ENCODE peak calls at places on chromosomes 13 and 19, in four cellular contexts. H, W, A and U are unnamed samples.

GRCh38 chr19:2034729-2035589 is 16.1 kb downstream of the MKNK2 start:
- DNase-seq in H (no peak), W (peak), A (no peak), U (peak)

GRCh38 chr19:20367811-20368294 is 197.7 kb downstream of the ZNF737 start:
- DNase-seq in H (no peak), W (no peak), A (no peak), U (no peak)

GRCh38 chr19:43872547-43873336 is 45.6 kb downstream of the ZNF283 start:
- DNase-seq in H (no peak), W (no peak), A (no peak), U (no peak)

GRCh38 chr19:10501971-10502523 is 1.1 kb downstream of the KEAP1 start:
- DNase-seq in H (peak), W (no peak), A (peak), U (peak)

GRCh38 chr13:83019986-83020385 is 862.3 kb downstream of the SLITRK1 start:
- DNase-seq in H (no peak), W (no peak), A (no peak), U (no peak)

GRCh38 chr13:108322206-108322824 is 52.8 kb downstream of the TNFSF13B start:
- DNase-seq in H (peak), W (no peak), A (peak), U (peak)

GRCh38 chr19:799076-799881 is 2.0 kb downstream of the PTBP1 start:
- DNase-seq in H (no peak), W (no peak), A (peak), U (peak)

GRCh38 chr19:8017808-8018207 is 12.4 kb upstream of the ELAVL1 start:
- DNase-seq in H (no peak), W (no peak), A (peak), U (peak)

GRCh38 chr13:39776439-39776838 is 121.0 kb downstream of the COG6 start:
- DNase-seq in H (no peak), W (no peak), A (no peak), U (no peak)
- TF ChIP-seq PHF8 in H (no peak), W (no peak), A (no peak), U (no peak)

DNA sequence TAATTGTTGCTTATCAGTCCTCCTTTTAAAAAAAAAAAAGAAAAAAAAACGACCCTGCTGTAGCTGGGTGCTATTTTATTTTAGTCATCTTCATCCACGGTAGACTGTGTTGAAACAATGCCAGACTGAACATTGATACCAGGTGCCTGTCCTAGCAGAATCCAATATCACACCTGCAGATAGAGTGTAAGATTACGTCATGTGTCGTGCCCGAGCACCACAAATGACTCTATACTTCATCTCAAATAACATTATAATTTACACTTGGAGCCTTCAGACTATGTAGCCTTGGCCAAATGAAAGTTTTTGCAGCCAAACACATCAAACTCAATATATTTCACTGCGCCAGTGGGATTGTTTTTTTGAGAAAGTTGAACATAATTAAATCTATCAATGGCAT is 410.6 kb downstream of the FGF9 start:
- DNase-seq in H (no peak), W (no peak), A (no peak), U (no peak)
- TF ChIP-seq PHF8 in H (no peak), W (no peak), A (no peak), U (no peak)

DNA sequence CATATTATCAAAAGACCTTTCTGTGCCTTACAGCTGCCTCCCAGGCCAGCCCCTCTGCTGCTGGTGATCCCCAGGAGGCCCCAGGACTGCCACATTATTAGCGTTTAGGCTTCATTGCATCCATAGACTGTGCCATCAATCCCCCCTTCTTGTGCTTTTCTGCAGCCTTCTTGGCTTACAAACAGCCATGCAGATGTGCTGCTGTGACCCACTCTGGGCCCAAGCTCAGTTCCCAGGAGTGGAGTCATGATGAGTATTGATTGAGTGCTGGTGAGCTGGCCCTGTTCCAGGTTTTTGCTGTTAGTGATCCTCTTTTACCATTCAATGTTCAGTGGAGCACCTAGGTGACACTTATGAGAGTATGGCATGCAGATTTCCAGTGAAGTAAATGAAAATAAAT is 59.9 kb upstream of the SLAIN1 start:
- DNase-seq in H (no peak), W (no peak), A (no peak), U (no peak)
- TF ChIP-seq PHF8 in H (no peak), W (no peak), A (no peak), U (no peak)

GRCh38 chr13:59012731-59013130 is 1151.0 kb downstream of the DIAPH3 start:
- DNase-seq in H (no peak), W (no peak), A (no peak), U (no peak)
- TF ChIP-seq PHF8 in H (no peak), W (no peak), A (no peak), U (no peak)

DNA sequence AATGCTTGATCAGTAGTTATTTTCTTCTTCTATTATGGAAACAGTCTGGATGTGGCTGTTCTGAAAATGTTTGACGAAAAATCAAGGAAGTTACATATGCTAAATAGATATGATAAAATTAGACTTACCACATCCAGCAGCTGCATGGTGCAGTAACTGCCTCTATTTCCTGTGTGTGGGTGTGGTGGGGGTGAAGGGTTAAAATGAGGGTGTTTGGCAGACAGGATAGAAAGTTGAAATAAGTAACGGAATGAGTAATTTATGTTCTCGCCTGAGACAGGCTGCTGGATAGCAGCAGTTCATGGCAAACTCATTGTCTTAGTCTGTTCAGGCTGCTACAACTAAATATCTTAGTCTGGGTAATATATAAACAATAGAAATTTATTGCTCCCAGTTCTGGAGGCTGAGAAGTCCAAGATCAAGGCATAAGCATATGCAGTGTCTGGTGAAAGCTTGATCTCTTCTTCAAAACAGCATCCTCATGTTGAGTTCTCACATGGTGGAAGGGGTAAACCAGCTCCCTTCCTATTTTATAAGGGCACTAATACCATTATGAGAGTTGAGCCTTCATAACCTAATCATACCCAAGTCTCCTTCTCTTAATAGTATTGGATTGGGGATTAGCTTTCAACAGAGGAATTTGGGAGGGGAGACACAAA is 1248.9 kb downstream of the SLITRK5 start:
- DNase-seq in H (no peak), W (no peak), A (no peak), U (no peak)
- TF ChIP-seq PHF8 in H (no peak), W (no peak), A (no peak), U (no peak)

DNA sequence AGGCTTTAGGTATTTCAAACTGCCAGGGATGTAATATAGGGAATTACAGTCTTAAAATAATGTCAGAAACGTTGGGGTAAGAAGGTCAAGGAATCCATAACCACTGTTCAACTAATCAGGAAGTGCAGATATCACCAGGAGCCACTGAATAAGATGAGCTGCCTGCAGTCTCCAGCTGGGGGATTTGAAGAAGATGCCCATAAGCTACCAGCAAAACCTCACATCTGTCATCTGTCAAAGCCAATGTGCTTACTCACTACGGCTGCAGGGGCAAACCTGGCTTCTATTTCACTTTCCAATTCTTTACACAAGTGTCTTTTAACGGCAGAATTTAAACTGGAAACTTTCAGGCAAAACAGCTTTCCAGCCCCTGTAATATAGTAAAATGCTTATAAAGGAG is 1410.1 kb upstream of the ATXN8OS start:
- DNase-seq in H (no peak), W (no peak), A (no peak), U (no peak)
- TF ChIP-seq PHF8 in H (no peak), W (no peak), A (no peak), U (no peak)

GRCh38 chr13:110557082-110557481 is 4.4 kb downstream of the RAB20 start:
- DNase-seq in H (no peak), W (no peak), A (no peak), U (no peak)
- TF ChIP-seq PHF8 in H (no peak), W (no peak), A (no peak), U (no peak)

DNA sequence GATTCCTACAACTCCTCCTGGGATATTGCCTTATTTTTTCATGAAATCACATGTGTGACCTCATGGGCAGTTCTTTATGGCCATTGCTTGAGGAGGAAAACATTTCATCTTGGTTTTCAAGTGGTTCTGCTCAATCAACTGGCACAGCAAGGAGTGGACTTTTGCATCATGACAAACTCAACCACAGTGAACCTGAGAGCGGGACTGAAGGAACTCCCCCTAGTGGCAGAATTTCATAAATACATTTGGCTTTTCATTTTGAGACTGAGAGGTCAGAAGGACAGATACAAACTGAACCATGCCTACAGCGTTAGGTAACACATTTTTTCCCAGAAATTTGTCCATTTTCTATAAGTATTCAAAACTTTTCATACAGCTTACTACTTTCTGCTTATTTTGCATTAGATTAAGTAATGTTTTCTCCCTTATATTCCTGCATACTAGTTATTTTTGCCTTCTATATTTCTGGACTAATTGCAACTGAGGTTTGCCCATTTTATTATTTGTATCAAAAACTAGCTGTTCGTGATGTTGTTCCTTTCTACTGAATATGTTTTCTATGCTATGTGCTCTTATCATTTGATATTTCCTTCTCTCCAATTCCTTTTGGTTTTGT is 13.4 kb upstream of the SIGLEC12 start:
- DNase-seq in H (peak), W (no peak), A (peak), U (peak)
- TF ChIP-seq PHF8 in H (no peak), W (no peak), A (no peak), U (no peak)

DNA sequence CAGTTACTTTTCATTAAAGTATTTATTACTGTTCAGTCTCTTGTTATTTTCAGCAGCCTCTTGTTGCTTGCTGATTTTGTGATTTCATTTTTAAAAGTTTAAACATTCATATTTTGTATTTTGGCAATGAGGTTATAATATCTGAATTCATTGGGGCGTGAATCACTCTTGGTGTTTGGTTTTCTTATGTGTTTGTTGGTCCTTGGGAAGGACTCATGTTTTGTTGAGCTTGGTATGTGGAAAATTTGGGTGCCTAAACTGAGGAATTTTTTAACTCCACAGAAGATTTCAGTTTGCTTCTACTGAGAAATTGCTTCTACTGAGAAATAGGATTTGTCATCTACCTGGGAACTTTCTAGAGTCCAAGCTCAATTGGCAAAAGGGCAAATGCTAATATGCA is 38.2 kb downstream of the PDS5B start:
- DNase-seq in H (no peak), W (no peak), A (no peak), U (no peak)
- TF ChIP-seq PHF8 in H (no peak), W (no peak), A (no peak), U (no peak)